ENCODE peak calls at places on chromosomes 12 and 14, in six cellular contexts. Y is hepatocyte, M is iPS-NIHi11, C is renal cortical epithelial cell, X is ELR, K is NCI-H82. E is an unnamed sample.

GRCh38 chr12:117342682-117343081 is 18.7 kb downstream of the NOS1 start:
- DNase-seq in Y (no peak), M (no peak), C (peak), X (peak), K (peak), E (no peak)

GRCh38 chr12:6056406-6057211 is 67.9 kb downstream of the VWF start:
- DNase-seq in Y (no peak), M (peak), C (no peak), X (peak), K (peak), E (peak)

GRCh38 chr14:21083565-21084325 is 13.6 kb downstream of the ARHGEF40 start:
- DNase-seq in Y (no peak), M (no peak), C (no peak), X (no peak), K (no peak), E (no peak)

GRCh38 chr12:54935235-54935951 is 49.2 kb downstream of the TESPA1 start:
- DNase-seq in Y (peak), M (no peak), C (peak), X (peak), K (no peak), E (peak)

GRCh38 chr14:85948163-85948562 is 418.2 kb downstream of the FLRT2 start:
- DNase-seq in Y (no peak), M (no peak), C (no peak), X (no peak), K (no peak), E (no peak)

GRCh38 chr12:120662879-120663278 is 22.5 kb downstream of the CABP1 start:
- DNase-seq in Y (no peak), M (no peak), C (no peak), X (no peak), K (no peak), E (no peak)

GRCh38 chr14:64253672-64254071 is 40.5 kb downstream of the ESR2 start:
- DNase-seq in Y (no peak), M (no peak), C (no peak), X (peak), K (no peak), E (no peak)

GRCh38 chr12:122150127-122150681 is 23.8 kb downstream of the IL31 start:
- DNase-seq in Y (no peak), M (no peak), C (no peak), X (peak), K (peak), E (no peak)

GRCh38 chr12:105426766-105427165 is 96.3 kb downstream of the C12orf75 start:
- DNase-seq in Y (no peak), M (no peak), C (peak), X (no peak), K (no peak), E (no peak)

GRCh38 chr14:103232831-103233319 is 101.2 kb upstream of the EIF5 start:
- DNase-seq in Y (no peak), M (peak), C (no peak), X (no peak), K (no peak), E (no peak)

GRCh38 chr12:12474931-12475485 is 87.7 kb downstream of the DUSP16 start:
- DNase-seq in Y (no peak), M (no peak), C (no peak), X (peak), K (no peak), E (no peak)

GRCh38 chr12:112528521-112528920 is 109.8 kb downstream of the PTPN11 start:
- DNase-seq in Y (no peak), M (no peak), C (no peak), X (no peak), K (no peak), E (no peak)

GRCh38 chr14:69086537-69086936 is 66.4 kb downstream of the DCAF5 start:
- DNase-seq in Y (no peak), M (no peak), C (no peak), X (no peak), K (no peak), E (no peak)

GRCh38 chr14:60640859-60641721 is 8.2 kb downstream of the SIX1 start:
- DNase-seq in Y (no peak), M (no peak), C (no peak), X (no peak), K (no peak), E (no peak)

GRCh38 chr14:103868242-103868897 is 21.0 kb upstream of the PPP1R13B start:
- DNase-seq in Y (no peak), M (peak), C (no peak), X (no peak), K (no peak), E (no peak)

GRCh38 chr12:130965668-130966067 is 12.0 kb downstream of the ADGRD1 start:
- DNase-seq in Y (no peak), M (no peak), C (no peak), X (no peak), K (no peak), E (no peak)

GRCh38 chr12:27048822-27049752 is 26.7 kb downstream of the MED21 start:
- DNase-seq in Y (peak), M (peak), C (no peak), X (peak), K (peak), E (no peak)

GRCh38 chr12:14769462-14769836 is 33.8 kb downstream of the WBP11 start:
- DNase-seq in Y (peak), M (peak), C (no peak), X (no peak), K (peak), E (peak)

GRCh38 chr12:93614917-93615596 is 42.6 kb downstream of the SOCS2 start:
- DNase-seq in Y (no peak), M (no peak), C (no peak), X (no peak), K (no peak), E (no peak)